ENCODE peak calls at places on chromosomes 16 and 17, in four cellular contexts. Q is HepG2, S is GM12878, M is A549. C is an unnamed sample.

GRCh38 chr16:67342616-67343015 is 16.0 kb downstream of the LRRC36 start:
- DNase-seq in Q (no peak), S (no peak), M (no peak), C (no peak)

GRCh38 chr17:63540581-63540980 is 9.7 kb upstream of the DCAF7 start:
- DNase-seq in Q (no peak), S (no peak), M (no peak), C (no peak)

GRCh38 chr16:66399031-66399430 is 28.1 kb upstream of the BEAN1 start:
- DNase-seq in Q (no peak), S (no peak), M (no peak), C (no peak)

GRCh38 chr16:5193877-5194276 is 96.3 kb upstream of the EEF2KMT start:
- DNase-seq in Q (no peak), S (no peak), M (no peak), C (no peak)

GRCh38 chr17:67983289-67983688 is 13.0 kb downstream of the C17orf58 start:
- DNase-seq in Q (no peak), S (no peak), M (no peak), C (no peak)

GRCh38 chr17:49157784-49158183 is 25.2 kb downstream of the B4GALNT2 start:
- DNase-seq in Q (no peak), S (no peak), M (peak), C (peak)

GRCh38 chr17:61338000-61338864 is 61.4 kb upstream of the TBX2 start:
- DNase-seq in Q (peak), S (no peak), M (peak), C (no peak)

GRCh38 chr16:28930652-28931051 is 1.1 kb upstream of the CD19 start:
- DNase-seq in Q (no peak), S (peak), M (no peak), C (no peak)

GRCh38 chr17:31629696-31630470 is 229.2 kb downstream of the COPRS start:
- DNase-seq in Q (no peak), S (no peak), M (no peak), C (no peak)

GRCh38 chr17:10556301-10557005 is 7.0 kb upstream of the MYH2 start:
- DNase-seq in Q (no peak), S (no peak), M (no peak), C (no peak)

DNA sequence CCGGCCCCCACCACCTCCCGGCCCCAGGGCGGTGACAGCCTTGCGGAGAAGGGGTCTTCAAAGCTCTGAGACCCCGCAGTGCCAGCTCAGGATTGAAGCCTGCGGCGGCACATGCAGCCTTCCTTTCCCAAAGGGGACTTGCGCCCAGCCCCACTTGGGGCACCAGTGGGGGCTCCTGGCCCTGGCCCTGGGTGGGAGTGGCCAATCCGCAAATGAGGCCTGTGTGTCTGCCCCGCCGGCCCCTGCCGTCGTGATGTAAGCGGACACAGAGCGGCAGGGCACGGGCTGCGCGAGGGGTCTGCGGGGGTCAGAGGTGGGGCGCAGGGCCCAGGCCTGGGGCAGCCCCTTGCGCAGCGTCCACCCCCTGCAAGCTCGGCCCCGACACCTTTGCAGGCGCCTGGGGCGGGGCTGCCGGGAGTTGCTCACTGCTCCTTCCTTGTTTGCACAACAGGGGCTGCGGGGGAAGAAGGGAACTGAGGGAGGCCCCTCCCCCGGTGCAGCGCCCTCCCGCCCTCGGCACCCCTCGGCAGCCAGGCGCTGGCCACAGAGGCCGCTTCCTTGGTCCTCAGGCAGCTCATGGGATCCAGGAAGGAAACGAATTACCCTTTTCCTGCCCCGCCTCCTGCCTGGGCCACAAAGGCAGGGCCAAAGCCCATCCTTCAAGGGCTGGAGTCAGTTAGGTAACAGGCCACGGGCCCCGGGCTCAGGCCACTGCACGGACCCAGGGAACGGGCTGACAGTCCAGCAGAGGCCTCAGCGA is 2.9 kb downstream of the SLC16A3 start:
- DNase-seq in Q (peak), S (no peak), M (peak), C (peak)
- TF ChIP-seq CHD4 in Q (no peak), S (no peak), M (peak), C (peak)

GRCh38 chr16:11546522-11547485 is 39.9 kb downstream of the LITAF start:
- DNase-seq in Q (no peak), S (no peak), M (no peak), C (no peak)
- TF ChIP-seq CHD4 in Q (no peak), S (no peak), M (no peak), C (no peak)

DNA sequence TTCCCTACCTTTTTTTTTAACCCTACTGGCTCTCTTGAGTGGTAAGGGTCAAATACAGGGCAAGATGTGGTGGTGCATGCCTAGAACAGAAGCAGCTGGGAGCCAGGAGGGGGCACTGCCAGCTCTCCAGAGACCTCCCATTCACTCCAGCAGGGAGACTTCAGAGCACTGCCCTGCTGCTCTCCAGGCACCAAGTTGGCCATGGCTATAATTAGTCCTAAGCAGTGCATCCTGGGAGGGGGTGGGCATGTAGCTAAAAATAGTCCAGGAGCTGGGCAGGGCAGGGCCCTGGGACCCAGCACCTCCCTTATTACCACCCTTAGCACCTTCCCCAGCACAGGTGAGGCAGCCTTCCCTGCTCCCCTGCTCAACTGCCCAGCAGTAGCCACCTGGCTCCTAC is 3.5 kb downstream of the CORO6 start:
- DNase-seq in Q (no peak), S (no peak), M (no peak), C (no peak)
- TF ChIP-seq CHD4 in Q (no peak), S (no peak), M (no peak), C (no peak)

DNA sequence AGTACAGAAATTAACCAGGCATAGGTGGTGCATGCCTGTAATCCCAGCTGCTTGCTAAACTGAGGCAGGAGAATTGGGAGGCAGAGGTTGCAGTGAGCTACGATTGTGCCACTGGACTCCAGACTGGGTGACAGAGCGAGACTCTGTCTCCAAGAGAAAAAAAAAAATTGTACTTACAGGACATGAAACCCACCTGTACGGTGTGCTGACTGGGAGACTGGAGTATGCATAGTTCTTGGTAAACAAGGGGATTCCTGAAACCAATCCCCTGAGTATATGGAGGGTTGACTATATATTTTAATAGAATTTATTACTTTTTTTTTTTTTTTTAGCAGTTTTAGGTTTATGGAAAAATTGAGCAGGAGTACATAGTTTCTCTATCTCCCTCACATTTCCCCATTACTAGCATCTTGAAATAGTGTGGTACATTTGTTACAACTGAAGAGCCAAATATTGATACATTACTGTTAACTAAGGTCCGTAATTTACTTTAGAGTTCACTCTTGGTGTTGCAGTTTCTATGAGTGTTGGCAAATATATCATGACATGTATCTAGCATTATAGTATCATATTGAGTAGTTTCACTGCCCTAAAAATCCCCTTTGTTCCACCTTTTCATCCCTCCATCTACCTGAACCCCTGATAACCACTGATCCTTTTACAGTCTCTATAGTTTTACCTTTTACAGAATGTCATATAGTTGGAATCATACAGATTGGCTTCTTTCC is 19.3 kb downstream of the TENT4B start:
- DNase-seq in Q (no peak), S (no peak), M (no peak), C (no peak)
- TF ChIP-seq CHD4 in Q (no peak), S (no peak), M (no peak), C (no peak)

DNA sequence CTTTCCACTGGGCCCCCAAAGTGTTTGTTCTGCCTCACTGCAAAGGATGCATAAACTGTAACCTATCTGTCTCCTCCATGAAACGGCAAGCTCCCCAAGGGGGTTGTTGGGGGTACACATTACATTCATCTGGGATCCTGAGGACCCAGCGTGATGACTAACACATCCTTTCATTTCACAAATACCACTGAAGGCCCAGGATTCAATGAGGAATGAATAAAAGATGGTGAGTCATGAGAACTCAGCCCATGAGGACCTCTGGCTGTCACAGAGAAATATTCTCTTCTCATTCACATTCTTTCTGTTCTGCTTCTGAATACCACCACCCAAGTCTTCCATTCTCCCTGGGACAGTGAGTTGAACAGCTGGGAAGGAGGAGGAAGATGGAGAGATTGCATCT is 149.8 kb downstream of the RBFOX3 start:
- DNase-seq in Q (no peak), S (no peak), M (peak), C (no peak)
- TF ChIP-seq CHD4 in Q (no peak), S (no peak), M (no peak), C (no peak)

DNA sequence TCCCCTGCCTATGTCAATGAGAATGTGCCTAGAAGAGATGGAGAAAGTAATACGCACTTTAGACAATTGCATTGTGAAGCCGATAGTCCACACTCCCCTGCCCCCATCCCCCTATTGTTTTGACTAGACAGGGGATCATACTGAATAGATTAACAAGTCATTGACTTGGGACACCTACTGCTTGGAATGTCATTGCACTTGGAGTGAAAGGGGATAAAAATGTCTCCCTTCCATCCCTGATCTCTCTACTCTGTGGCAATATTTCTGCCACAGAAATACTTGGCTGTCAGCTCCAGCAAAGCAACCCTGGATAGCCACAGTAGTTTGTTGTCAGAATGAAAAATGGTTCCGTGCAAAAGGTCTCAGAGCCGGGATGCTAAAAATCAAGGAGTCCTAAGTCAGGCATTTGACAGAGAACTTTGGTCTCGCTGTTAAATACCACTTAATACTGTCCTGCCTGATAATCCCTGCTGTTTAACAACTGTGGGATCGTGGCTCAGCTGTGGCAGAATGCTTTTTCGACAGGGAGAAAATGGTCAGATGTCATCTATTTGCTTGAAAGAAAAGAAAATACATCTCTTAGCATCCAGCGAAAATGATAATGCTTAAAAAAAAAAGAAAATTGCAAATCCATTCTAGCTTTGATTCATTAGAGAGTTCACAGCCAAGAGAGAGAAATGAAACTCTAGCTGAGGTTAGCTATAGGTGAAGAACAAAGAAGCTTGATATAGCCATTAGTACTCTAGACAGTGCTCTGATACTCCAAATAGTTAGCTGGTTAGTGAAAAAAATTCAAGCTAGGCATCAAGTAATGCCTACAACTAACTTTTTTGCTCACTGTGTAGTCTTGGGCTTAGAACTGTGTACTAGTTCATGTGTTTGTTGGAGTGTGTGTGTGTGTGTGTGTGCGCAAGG is 721.9 kb upstream of the SOX9 start:
- DNase-seq in Q (no peak), S (no peak), M (no peak), C (no peak)
- TF ChIP-seq CHD4 in Q (no peak), S (no peak), M (no peak), C (no peak)

DNA sequence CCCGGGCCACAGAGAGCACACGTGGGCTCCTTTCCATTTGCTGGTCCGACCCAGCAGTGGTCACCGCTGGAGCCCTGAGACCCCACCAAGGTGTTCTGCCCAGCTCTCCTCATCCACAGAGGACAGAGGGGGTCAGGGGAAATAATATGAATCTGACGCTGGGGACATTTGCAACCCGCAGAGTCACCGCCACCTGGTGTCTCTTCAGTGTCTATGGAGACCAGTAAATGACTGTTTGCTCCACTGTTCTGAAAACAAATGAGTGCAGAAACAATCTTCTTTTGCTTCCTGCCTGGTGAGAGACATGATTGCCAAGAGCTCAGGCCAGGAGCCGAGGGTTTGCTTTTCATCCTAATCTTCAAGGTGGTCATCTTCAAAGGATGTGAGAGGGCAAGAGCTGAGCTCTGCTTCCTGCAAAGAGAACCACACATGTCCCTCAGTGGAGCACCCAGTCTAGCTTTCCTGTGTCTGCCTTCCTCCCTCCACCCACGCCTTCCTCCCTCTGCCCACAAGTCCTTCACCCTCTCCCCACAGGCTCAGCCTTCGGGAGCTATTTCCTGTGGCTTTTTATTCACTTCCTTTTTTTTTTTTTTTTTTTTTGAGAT is 14.7 kb upstream of the KLHDC4 start:
- DNase-seq in Q (no peak), S (peak), M (no peak), C (peak)
- TF ChIP-seq CHD4 in Q (no peak), S (no peak), M (no peak), C (no peak)

GRCh38 chr17:65633988-65634387 is 72.5 kb upstream of the AXIN2 start:
- DNase-seq in Q (peak), S (no peak), M (no peak), C (no peak)
- TF ChIP-seq CHD4 in Q (no peak), S (no peak), M (no peak), C (no peak)

GRCh38 chr16:681746-682427 is 1.7 kb downstream of the STUB1 start:
- DNase-seq in Q (no peak), S (no peak), M (no peak), C (peak)

GRCh38 chr16:684961-685696 is 995 bp upstream of the JMJD8 start:
- DNase-seq in Q (no peak), S (no peak), M (no peak), C (no peak)

GRCh38 chr16:682493-683395 is 1.4 kb downstream of the JMJD8 start:
- DNase-seq in Q (no peak), S (no peak), M (no peak), C (no peak)

GRCh38 chr16:684067-684794 is at the start of gene JMJD8:
- DNase-seq in Q (no peak), S (no peak), M (peak), C (peak)

DNA sequence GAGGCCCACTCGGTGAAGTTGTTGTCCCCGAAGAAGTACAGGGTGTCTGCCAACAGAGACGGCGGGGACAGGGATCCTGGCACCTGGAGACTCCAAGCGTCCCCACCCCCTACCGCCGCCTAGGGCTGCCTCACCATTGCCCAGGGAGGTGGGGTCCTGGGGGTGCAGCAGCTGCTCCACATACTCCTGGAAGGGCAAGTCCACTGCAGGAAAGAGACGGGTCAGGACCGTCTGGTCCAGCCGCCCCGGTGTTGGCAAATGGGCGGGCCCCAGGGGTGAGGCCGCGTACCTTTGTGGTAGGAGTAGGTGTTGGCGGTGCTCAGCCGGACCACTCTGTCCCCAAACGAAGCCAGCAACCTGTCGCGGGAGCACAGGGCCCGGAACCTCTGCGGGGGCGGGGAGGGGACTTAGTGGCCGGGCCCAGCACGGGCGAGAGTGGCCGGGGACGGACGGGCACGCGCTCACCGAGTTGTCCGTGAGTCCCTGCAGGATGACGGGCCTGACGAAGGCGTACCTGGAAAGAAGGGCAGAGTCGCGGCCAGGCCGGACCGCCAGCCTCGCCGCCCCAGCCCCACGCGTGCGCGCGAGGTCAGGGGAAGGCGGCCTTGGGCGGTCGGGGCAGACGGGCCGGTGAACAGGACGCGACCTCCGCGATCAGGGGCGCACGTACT is 603 bp downstream of the JMJD8 start:
- DNase-seq in Q (no peak), S (no peak), M (no peak), C (no peak)
- TF ChIP-seq CHD4 in Q (no peak), S (no peak), M (no peak), C (no peak)

DNA sequence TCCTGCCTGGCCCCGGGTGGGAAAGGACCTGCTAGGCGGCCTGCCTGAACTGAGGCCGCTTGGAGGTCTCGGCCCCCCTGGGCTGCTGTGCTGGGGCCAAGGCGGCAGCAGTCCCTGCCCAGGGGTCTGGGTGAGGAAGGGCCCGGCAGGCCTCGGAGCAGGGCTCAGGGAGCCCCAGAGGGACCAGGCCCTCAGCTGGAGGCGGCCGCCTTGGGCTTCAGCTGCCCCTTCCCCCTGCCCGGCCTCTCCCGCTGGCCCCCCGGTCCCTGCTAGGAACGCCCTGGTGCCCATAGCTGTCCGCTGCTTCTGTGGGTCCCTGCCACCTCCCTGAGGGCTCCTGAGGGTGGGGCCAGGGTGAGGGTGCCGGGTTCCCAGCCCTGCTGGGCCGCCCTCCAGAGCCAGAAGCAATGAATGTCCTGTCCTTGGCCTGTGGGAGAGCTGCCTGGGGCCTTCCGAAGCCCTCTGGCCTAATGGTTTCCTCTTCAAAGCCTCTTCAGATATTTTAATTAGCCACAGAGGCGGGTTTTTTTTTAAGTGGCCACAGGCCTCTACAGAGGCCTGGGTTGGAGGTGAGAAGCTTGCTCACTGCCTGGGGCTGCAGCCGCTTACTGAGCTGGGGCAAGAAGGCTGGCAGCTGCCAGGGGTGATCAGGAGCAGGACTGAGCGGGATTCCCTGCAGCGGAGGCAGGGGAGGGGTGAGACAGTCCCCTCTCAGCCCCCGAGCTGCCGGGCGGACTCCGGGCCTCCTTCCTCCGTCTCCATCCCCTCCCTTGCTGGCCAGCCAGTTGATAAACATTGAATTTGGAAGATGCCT is 10.0 kb downstream of the CENPX start:
- DNase-seq in Q (no peak), S (no peak), M (no peak), C (no peak)
- TF ChIP-seq CHD4 in Q (no peak), S (no peak), M (no peak), C (no peak)

C was measured in K562.